ENCODE peak calls at places on chromosomes 11 and 22, in five cellular contexts. One of them, this sample, is unnamed. For H3K4me1, the result is how much of the 10 kb centered on the place peaks cover.

GRCh38 chr11:111362887-111363411 is 16.1 kb downstream of the POU2AF1 start:
- DNase-seq in ovary: no peak
- DNase-seq in heart left ventricle: no peak
- DNase-seq in A549: no peak
- DNase-seq in naive thymus-derived CD4-positive, alpha-beta T cell: no peak
- DNase-seq in this sample: peak

GRCh38 chr22:49179175-49179574 is 648.5 kb downstream of the BRD1 start:
- DNase-seq in heart left ventricle: no peak
- DNase-seq in ovary: no peak
- DNase-seq in A549: no peak
- DNase-seq in naive thymus-derived CD4-positive, alpha-beta T cell: no peak
- DNase-seq in this sample: no peak

GRCh38 chr11:133967599-133968238 is 11.0 kb upstream of the IGSF9B start:
- DNase-seq in heart left ventricle: no peak
- DNase-seq in A549: no peak
- DNase-seq in ovary: no peak
- DNase-seq in naive thymus-derived CD4-positive, alpha-beta T cell: no peak
- DNase-seq in this sample: no peak

GRCh38 chr11:74748211-74749126 is at the start of gene RNF169:
- DNase-seq in naive thymus-derived CD4-positive, alpha-beta T cell: peak
- DNase-seq in heart left ventricle: peak
- DNase-seq in A549: peak
- DNase-seq in ovary: peak
- DNase-seq in this sample: peak

GRCh38 chr11:130641884-130642283 is 193.4 kb downstream of the ADAMTS15 start:
- DNase-seq in ovary: no peak
- DNase-seq in naive thymus-derived CD4-positive, alpha-beta T cell: no peak
- DNase-seq in heart left ventricle: no peak
- DNase-seq in A549: no peak
- DNase-seq in this sample: no peak

GRCh38 chr11:12735262-12735661 is 61.0 kb downstream of the TEAD1 start:
- DNase-seq in heart left ventricle: no peak
- DNase-seq in A549: no peak
- DNase-seq in ovary: no peak
- DNase-seq in naive thymus-derived CD4-positive, alpha-beta T cell: no peak
- DNase-seq in this sample: no peak

GRCh38 chr11:17745032-17745772 is 10.6 kb downstream of the KCNC1 start:
- DNase-seq in ovary: peak
- DNase-seq in A549: no peak
- DNase-seq in naive thymus-derived CD4-positive, alpha-beta T cell: no peak
- DNase-seq in heart left ventricle: no peak
- DNase-seq in this sample: no peak

GRCh38 chr11:18171377-18172000 is 1.1 kb upstream of the MRGPRX4 start:
- DNase-seq in heart left ventricle: no peak
- DNase-seq in A549: peak
- DNase-seq in ovary: no peak
- DNase-seq in naive thymus-derived CD4-positive, alpha-beta T cell: no peak
- DNase-seq in this sample: no peak

GRCh38 chr11:63212742-63213141 is 30.7 kb downstream of the SLC22A25 start:
- DNase-seq in A549: peak
- DNase-seq in ovary: no peak
- DNase-seq in naive thymus-derived CD4-positive, alpha-beta T cell: peak
- DNase-seq in heart left ventricle: no peak
- DNase-seq in this sample: no peak

GRCh38 chr22:19825904-19826618 is 28.6 kb downstream of the GNB1L start:
- DNase-seq in heart left ventricle: no peak
- DNase-seq in A549: no peak
- DNase-seq in ovary: no peak
- DNase-seq in naive thymus-derived CD4-positive, alpha-beta T cell: no peak
- DNase-seq in this sample: no peak

GRCh38 chr11:18785416-18785815 is 6.2 kb downstream of the PTPN5 start:
- DNase-seq in A549: no peak
- DNase-seq in naive thymus-derived CD4-positive, alpha-beta T cell: no peak
- DNase-seq in ovary: no peak
- DNase-seq in heart left ventricle: no peak
- DNase-seq in this sample: no peak

GRCh38 chr11:6637871-6638270 is 17.7 kb downstream of the DCHS1 start:
- DNase-seq in A549: no peak
- DNase-seq in ovary: peak
- DNase-seq in heart left ventricle: peak
- DNase-seq in naive thymus-derived CD4-positive, alpha-beta T cell: no peak
- DNase-seq in this sample: peak

GRCh38 chr11:116581349-116581748 is 191.4 kb downstream of the BUD13 start:
- DNase-seq in heart left ventricle: no peak
- DNase-seq in A549: no peak
- DNase-seq in naive thymus-derived CD4-positive, alpha-beta T cell: no peak
- DNase-seq in ovary: no peak
- DNase-seq in this sample: no peak

GRCh38 chr11:15258433-15259350 is 144.0 kb downstream of the INSC start:
- DNase-seq in naive thymus-derived CD4-positive, alpha-beta T cell: no peak
- DNase-seq in heart left ventricle: no peak
- DNase-seq in A549: peak
- DNase-seq in ovary: no peak
- DNase-seq in this sample: peak

GRCh38 chr22:19260194-19260593 is 31.3 kb downstream of the CLTCL1 start:
- DNase-seq in A549: no peak
- DNase-seq in ovary: no peak
- DNase-seq in heart left ventricle: no peak
- DNase-seq in naive thymus-derived CD4-positive, alpha-beta T cell: no peak
- DNase-seq in this sample: no peak

GRCh38 chr11:68440254-68440653 is 20.3 kb upstream of the PPP6R3 start:
- DNase-seq in naive thymus-derived CD4-positive, alpha-beta T cell: no peak
- DNase-seq in A549: no peak
- DNase-seq in ovary: peak
- DNase-seq in heart left ventricle: no peak
- DNase-seq in this sample: no peak

GRCh38 chr11:38305682-38306081 is 1707.6 kb upstream of the RAG2 start:
- DNase-seq in naive thymus-derived CD4-positive, alpha-beta T cell: no peak
- DNase-seq in A549: no peak
- DNase-seq in heart left ventricle: no peak
- DNase-seq in ovary: no peak
- DNase-seq in this sample: no peak

GRCh38 chr22:27773236-27773550 is 28.4 kb downstream of the MN1 start:
- DNase-seq in heart left ventricle: no peak
- DNase-seq in naive thymus-derived CD4-positive, alpha-beta T cell: no peak
- DNase-seq in A549: no peak
- DNase-seq in ovary: no peak
- DNase-seq in this sample: no peak

GRCh38 chr11:75195164-75195962 is 44.5 kb downstream of the SLCO2B1 start:
- DNase-seq in ovary: no peak
- DNase-seq in A549: no peak
- DNase-seq in naive thymus-derived CD4-positive, alpha-beta T cell: no peak
- DNase-seq in heart left ventricle: peak
- DNase-seq in this sample: no peak

GRCh38 chr11:32325187-32325586 is 110.2 kb downstream of the WT1 start:
- DNase-seq in A549: no peak
- DNase-seq in heart left ventricle: no peak
- DNase-seq in naive thymus-derived CD4-positive, alpha-beta T cell: no peak
- DNase-seq in ovary: no peak
- DNase-seq in this sample: no peak

GRCh38 chr11:121138259-121138658 is 37.2 kb downstream of the TECTA start:
- DNase-seq in heart left ventricle: no peak
- DNase-seq in naive thymus-derived CD4-positive, alpha-beta T cell: no peak
- DNase-seq in A549: no peak
- DNase-seq in ovary: no peak
- DNase-seq in this sample: no peak

GRCh38 chr11:119148855-119149370 is at the start of gene ABCG4:
- DNase-seq in A549: no peak
- DNase-seq in heart left ventricle: no peak
- DNase-seq in naive thymus-derived CD4-positive, alpha-beta T cell: no peak
- DNase-seq in ovary: no peak
- DNase-seq in this sample: peak

GRCh38 chr22:37121887-37122591 is 12.5 kb upstream of the TMPRSS6 start:
- DNase-seq in A549: no peak
- DNase-seq in naive thymus-derived CD4-positive, alpha-beta T cell: peak
- DNase-seq in heart left ventricle: no peak
- DNase-seq in ovary: no peak
- DNase-seq in this sample: no peak

GRCh38 chr11:62071408-62071807 is 52.4 kb upstream of the INCENP start:
- DNase-seq in A549: no peak
- DNase-seq in naive thymus-derived CD4-positive, alpha-beta T cell: no peak
- DNase-seq in ovary: no peak
- DNase-seq in heart left ventricle: no peak
- DNase-seq in this sample: no peak

GRCh38 chr11:12139144-12139881 is 28.9 kb downstream of the MICAL2 start:
- DNase-seq in naive thymus-derived CD4-positive, alpha-beta T cell: no peak
- DNase-seq in A549: no peak
- DNase-seq in ovary: peak
- DNase-seq in heart left ventricle: no peak
- DNase-seq in this sample: no peak

GRCh38 chr22:32112380-32112779 is 46.7 kb downstream of the C22orf42 start:
- DNase-seq in ovary: no peak
- DNase-seq in A549: no peak
- DNase-seq in heart left ventricle: no peak
- DNase-seq in naive thymus-derived CD4-positive, alpha-beta T cell: no peak
- DNase-seq in this sample: no peak

GRCh38 chr11:117172678-117173421 is 5.7 kb upstream of the SIDT2 start:
- DNase-seq in ovary: no peak
- DNase-seq in heart left ventricle: no peak
- DNase-seq in A549: no peak
- DNase-seq in naive thymus-derived CD4-positive, alpha-beta T cell: no peak
- DNase-seq in this sample: no peak

GRCh38 chr11:82191690-82192089 is 542.0 kb downstream of the FAM181B start:
- DNase-seq in heart left ventricle: no peak
- DNase-seq in naive thymus-derived CD4-positive, alpha-beta T cell: no peak
- DNase-seq in ovary: no peak
- DNase-seq in A549: no peak
- DNase-seq in this sample: no peak

GRCh38 chr11:114109206-114110090 is 49.9 kb downstream of the ZBTB16 start:
- DNase-seq in A549: no peak
- DNase-seq in naive thymus-derived CD4-positive, alpha-beta T cell: no peak
- DNase-seq in heart left ventricle: no peak
- DNase-seq in ovary: peak
- DNase-seq in this sample: no peak
- H3K4me1 ChIP-seq in A549: under half
- H3K4me1 ChIP-seq in naive thymus-derived CD4-positive, alpha-beta T cell: under half
- H3K4me1 ChIP-seq in heart left ventricle: half or more
- H3K4me1 ChIP-seq in ovary: under half
- H3K4me1 ChIP-seq in this sample: half or more

GRCh38 chr22:42342426-42343135 is 72.1 kb upstream of the TCF20 start:
- DNase-seq in naive thymus-derived CD4-positive, alpha-beta T cell: no peak
- DNase-seq in ovary: no peak
- DNase-seq in A549: no peak
- DNase-seq in heart left ventricle: no peak
- DNase-seq in this sample: no peak
- H3K4me3 ChIP-seq in naive thymus-derived CD4-positive, alpha-beta T cell: peak
- H3K4me3 ChIP-seq in ovary: peak
- H3K4me3 ChIP-seq in A549: peak
- H3K4me3 ChIP-seq in heart left ventricle: peak
- H3K4me3 ChIP-seq in this sample: no peak

DNA sequence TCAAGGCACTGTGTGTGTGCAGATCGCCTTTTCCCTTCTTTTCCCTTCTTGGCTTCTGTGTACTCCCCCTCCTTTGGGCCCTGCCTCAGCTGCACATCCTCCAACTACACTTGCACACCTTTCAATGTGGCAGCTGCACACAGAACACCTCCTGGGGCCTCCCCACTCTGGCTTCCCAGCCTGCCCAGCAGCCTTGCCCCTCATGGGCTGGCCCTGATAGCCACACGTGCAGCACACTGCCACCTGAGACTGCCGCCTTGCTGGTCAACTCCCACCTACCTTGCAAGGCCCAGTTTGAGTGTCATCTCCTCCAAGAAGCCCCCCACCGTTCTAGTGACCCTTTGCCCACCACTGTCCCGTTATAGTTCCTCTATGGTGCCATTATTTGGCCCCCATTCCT is 77.3 kb upstream of the ARFGAP3 start:
- DNase-seq in naive thymus-derived CD4-positive, alpha-beta T cell: no peak
- DNase-seq in heart left ventricle: no peak
- DNase-seq in ovary: peak
- DNase-seq in A549: no peak
- DNase-seq in this sample: no peak
- H3K4me1 ChIP-seq in naive thymus-derived CD4-positive, alpha-beta T cell: under half
- H3K4me1 ChIP-seq in heart left ventricle: half or more
- H3K4me1 ChIP-seq in ovary: under half
- H3K4me1 ChIP-seq in A549: half or more
- H3K4me1 ChIP-seq in this sample: half or more

DNA sequence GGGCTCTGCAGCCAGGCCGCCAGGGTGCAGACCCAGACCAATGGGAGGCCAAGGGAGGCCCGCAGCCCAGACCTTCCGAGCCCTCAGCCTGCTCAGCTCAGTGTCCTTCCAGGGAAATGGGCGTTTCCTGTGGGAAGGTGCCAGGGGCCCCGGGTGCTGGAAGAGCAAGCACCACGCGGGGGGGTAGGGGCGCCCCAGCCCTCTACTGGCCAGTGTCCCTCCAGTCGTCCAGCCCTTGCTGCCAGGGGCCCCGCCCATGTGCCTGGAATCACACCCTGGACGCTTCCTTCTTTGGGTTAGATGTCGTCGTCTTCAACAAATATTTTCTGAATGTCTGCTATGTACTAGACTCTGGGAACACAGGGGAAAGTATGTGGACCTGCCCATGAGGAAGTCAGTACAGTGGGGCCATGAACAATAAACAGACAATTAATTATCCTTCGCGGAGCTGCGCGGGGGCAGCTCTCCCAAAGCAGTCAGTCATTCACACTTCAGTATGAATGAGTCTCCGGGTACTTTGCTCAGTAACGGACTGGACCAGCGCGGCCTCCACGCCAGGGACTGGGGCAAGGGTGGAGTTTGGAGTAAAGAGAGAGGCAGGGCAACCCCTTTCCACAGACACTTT is 60.2 kb downstream of the CDKN1C start:
- DNase-seq in naive thymus-derived CD4-positive, alpha-beta T cell: no peak
- DNase-seq in A549: no peak
- DNase-seq in ovary: peak
- DNase-seq in heart left ventricle: peak
- DNase-seq in this sample: peak
- H3K4me3 ChIP-seq in naive thymus-derived CD4-positive, alpha-beta T cell: no peak
- H3K4me3 ChIP-seq in A549: no peak
- H3K4me3 ChIP-seq in ovary: no peak
- H3K4me3 ChIP-seq in heart left ventricle: no peak
- H3K4me3 ChIP-seq in this sample: no peak

GRCh38 chr11:67270256-67271211 is 4.3 kb downstream of the GRK2 start:
- DNase-seq in A549: no peak
- DNase-seq in ovary: peak
- DNase-seq in heart left ventricle: peak
- DNase-seq in naive thymus-derived CD4-positive, alpha-beta T cell: peak
- DNase-seq in this sample: peak
- H3K4me1 ChIP-seq in A549: under half
- H3K4me1 ChIP-seq in ovary: under half
- H3K4me1 ChIP-seq in heart left ventricle: half or more
- H3K4me1 ChIP-seq in naive thymus-derived CD4-positive, alpha-beta T cell: half or more
- H3K4me1 ChIP-seq in this sample: half or more

DNA sequence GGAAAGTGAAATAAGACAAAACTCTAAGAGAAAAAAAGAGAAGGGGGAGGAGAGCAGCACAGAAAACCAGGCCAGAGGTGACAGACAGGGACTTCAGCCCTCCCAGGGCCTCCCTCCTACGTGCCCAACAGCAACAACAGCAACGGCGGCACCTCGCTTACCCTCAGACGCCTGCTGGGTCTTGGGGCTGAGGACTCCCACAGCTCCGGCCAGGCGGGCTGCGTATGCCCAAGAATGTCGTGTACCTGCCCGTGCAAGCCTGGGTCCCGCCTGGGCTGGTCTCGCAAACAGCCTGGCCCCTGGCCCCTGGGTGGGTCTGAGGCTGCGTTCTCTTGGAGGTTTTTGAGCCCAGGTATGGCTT is 30.5 kb downstream of the ARAP1 start:
- DNase-seq in heart left ventricle: no peak
- DNase-seq in A549: no peak
- DNase-seq in naive thymus-derived CD4-positive, alpha-beta T cell: no peak
- DNase-seq in ovary: peak
- DNase-seq in this sample: peak
- H3K4me3 ChIP-seq in heart left ventricle: peak
- H3K4me3 ChIP-seq in A549: peak
- H3K4me3 ChIP-seq in naive thymus-derived CD4-positive, alpha-beta T cell: peak
- H3K4me3 ChIP-seq in ovary: peak
- H3K4me3 ChIP-seq in this sample: peak

This sample was measured in body of pancreas.